ENCODE peak calls at places on chromosomes 16 and 17, in four cellular contexts. One of them, this sample, is unnamed. For H3K27me3, the result is how much of the 10 kb centered on the place peaks cover.

GRCh38 chr16:55955845-55956244 is 80.7 kb upstream of the CES5A start:
- DNase-seq in right lobe of liver: no peak
- DNase-seq in cardiac muscle cell: peak
- DNase-seq in body of pancreas: peak
- DNase-seq in this sample: no peak

GRCh38 chr17:32265192-32265895 is at the start of gene RHBDL3:
- DNase-seq in right lobe of liver: peak
- DNase-seq in cardiac muscle cell: no peak
- DNase-seq in body of pancreas: no peak
- DNase-seq in this sample: peak

GRCh38 chr16:80122155-80122554 is 418.6 kb upstream of the DYNLRB2 start:
- DNase-seq in cardiac muscle cell: peak
- DNase-seq in body of pancreas: no peak
- DNase-seq in right lobe of liver: no peak
- DNase-seq in this sample: peak

GRCh38 chr16:86833136-86833535 is 254.8 kb downstream of the FOXL1 start:
- DNase-seq in right lobe of liver: no peak
- DNase-seq in body of pancreas: no peak
- DNase-seq in cardiac muscle cell: peak
- DNase-seq in this sample: no peak

GRCh38 chr16:73753931-73754330 is 542.7 kb upstream of the PSMD7 start:
- DNase-seq in body of pancreas: no peak
- DNase-seq in right lobe of liver: no peak
- DNase-seq in cardiac muscle cell: peak
- DNase-seq in this sample: no peak

GRCh38 chr17:44557653-44558285 is 485 bp downstream of the FZD2 start:
- DNase-seq in cardiac muscle cell: peak
- DNase-seq in body of pancreas: peak
- DNase-seq in right lobe of liver: peak
- DNase-seq in this sample: peak

GRCh38 chr17:73342057-73342522 is 30.3 kb upstream of the CDC42EP4 start:
- DNase-seq in right lobe of liver: no peak
- DNase-seq in cardiac muscle cell: peak
- DNase-seq in body of pancreas: peak
- DNase-seq in this sample: peak

GRCh38 chr17:8825802-8826201 is 26.6 kb upstream of the MFSD6L start:
- DNase-seq in cardiac muscle cell: no peak
- DNase-seq in right lobe of liver: no peak
- DNase-seq in body of pancreas: no peak
- DNase-seq in this sample: no peak

GRCh38 chr16:88821168-88821850 is 9.6 kb upstream of the APRT start:
- DNase-seq in body of pancreas: no peak
- DNase-seq in right lobe of liver: no peak
- DNase-seq in cardiac muscle cell: no peak
- DNase-seq in this sample: no peak

GRCh38 chr16:22641030-22641671 is 130.5 kb downstream of the NPIPB5 start:
- DNase-seq in body of pancreas: no peak
- DNase-seq in cardiac muscle cell: peak
- DNase-seq in right lobe of liver: no peak
- DNase-seq in this sample: no peak

GRCh38 chr17:4157618-4158333 is 14.8 kb downstream of the CYB5D2 start:
- DNase-seq in cardiac muscle cell: no peak
- DNase-seq in body of pancreas: no peak
- DNase-seq in right lobe of liver: no peak
- DNase-seq in this sample: no peak

GRCh38 chr17:34750004-34750403 is 170.6 kb downstream of the TMEM132E start:
- DNase-seq in body of pancreas: no peak
- DNase-seq in right lobe of liver: no peak
- DNase-seq in cardiac muscle cell: no peak
- DNase-seq in this sample: no peak

GRCh38 chr17:57622886-57623433 is 122.1 kb downstream of the CCDC182 start:
- DNase-seq in cardiac muscle cell: peak
- DNase-seq in body of pancreas: no peak
- DNase-seq in right lobe of liver: no peak
- DNase-seq in this sample: no peak

GRCh38 chr16:57279780-57280638 is 4.5 kb downstream of the PLLP start:
- DNase-seq in cardiac muscle cell: no peak
- DNase-seq in right lobe of liver: no peak
- DNase-seq in body of pancreas: no peak
- DNase-seq in this sample: no peak

GRCh38 chr17:151004-151403 is 13.6 kb downstream of the SCGB1C2 start:
- DNase-seq in cardiac muscle cell: no peak
- DNase-seq in body of pancreas: no peak
- DNase-seq in right lobe of liver: peak
- DNase-seq in this sample: no peak

GRCh38 chr17:66904760-66905637 is 59.5 kb upstream of the CACNG4 start:
- DNase-seq in cardiac muscle cell: peak
- DNase-seq in right lobe of liver: peak
- DNase-seq in body of pancreas: peak
- DNase-seq in this sample: peak

GRCh38 chr17:30232822-30233427 is 2.6 kb downstream of the SLC6A4 start:
- DNase-seq in right lobe of liver: no peak
- DNase-seq in cardiac muscle cell: no peak
- DNase-seq in body of pancreas: no peak
- DNase-seq in this sample: no peak
- H3K27me3 ChIP-seq in right lobe of liver: under half
- H3K27me3 ChIP-seq in cardiac muscle cell: half or more
- H3K27me3 ChIP-seq in body of pancreas: under half
- H3K27me3 ChIP-seq in this sample: under half

GRCh38 chr16:47676628-47677177 is 215.6 kb downstream of the PHKB start:
- DNase-seq in body of pancreas: no peak
- DNase-seq in right lobe of liver: no peak
- DNase-seq in cardiac muscle cell: no peak
- DNase-seq in this sample: no peak
- H3K4me3 ChIP-seq in body of pancreas: no peak
- H3K4me3 ChIP-seq in right lobe of liver: no peak
- H3K4me3 ChIP-seq in cardiac muscle cell: no peak
- H3K4me3 ChIP-seq in this sample: no peak

GRCh38 chr17:46060461-46060860 is 61.4 kb downstream of the STH start:
- DNase-seq in cardiac muscle cell: no peak
- DNase-seq in body of pancreas: no peak
- DNase-seq in right lobe of liver: no peak
- DNase-seq in this sample: no peak

GRCh38 chr17:46059457-46059856 is 60.4 kb downstream of the STH start:
- DNase-seq in cardiac muscle cell: no peak
- DNase-seq in body of pancreas: no peak
- DNase-seq in right lobe of liver: no peak
- DNase-seq in this sample: no peak

GRCh38 chr17:46053911-46054534 is 55.0 kb downstream of the STH start:
- DNase-seq in body of pancreas: no peak
- DNase-seq in cardiac muscle cell: no peak
- DNase-seq in right lobe of liver: no peak
- DNase-seq in this sample: no peak

GRCh38 chr17:46057366-46057765 is 58.3 kb downstream of the STH start:
- DNase-seq in cardiac muscle cell: peak
- DNase-seq in right lobe of liver: no peak
- DNase-seq in body of pancreas: no peak
- DNase-seq in this sample: no peak

DNA sequence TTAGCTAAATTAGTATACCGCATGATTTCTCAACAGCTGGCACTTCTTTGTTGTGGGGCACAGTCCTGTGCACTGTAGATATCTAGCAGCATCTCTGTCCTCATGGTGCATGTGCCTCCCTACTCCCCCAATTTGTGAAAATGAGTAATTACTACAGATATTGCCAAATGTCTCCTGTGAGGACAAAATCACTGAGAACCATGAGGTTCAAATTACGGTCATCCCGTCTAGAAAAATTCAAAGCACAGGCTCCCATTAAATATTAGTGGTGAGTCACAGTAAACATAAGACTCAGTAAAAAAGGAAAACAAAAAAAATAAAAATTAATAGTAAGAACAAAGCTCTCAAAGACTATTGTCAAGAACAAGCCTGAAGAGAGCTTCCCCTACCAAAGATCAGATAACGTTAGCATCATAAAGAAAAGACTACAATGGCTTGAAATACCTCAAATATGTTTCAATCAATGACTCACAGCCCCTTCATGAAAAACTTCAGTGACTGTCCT is 57.8 kb downstream of the STH start:
- DNase-seq in cardiac muscle cell: peak
- DNase-seq in right lobe of liver: no peak
- DNase-seq in body of pancreas: no peak
- DNase-seq in this sample: no peak
- H3K27ac ChIP-seq in cardiac muscle cell: no peak
- H3K27ac ChIP-seq in right lobe of liver: no peak
- H3K27ac ChIP-seq in body of pancreas: peak
- H3K27ac ChIP-seq in this sample: peak

GRCh38 chr16:84020353-84020752 is 22.2 kb downstream of the SLC38A8 start:
- DNase-seq in cardiac muscle cell: no peak
- DNase-seq in body of pancreas: no peak
- DNase-seq in right lobe of liver: no peak
- DNase-seq in this sample: no peak
- H3K27me3 ChIP-seq in cardiac muscle cell: under half
- H3K27me3 ChIP-seq in body of pancreas: under half
- H3K27me3 ChIP-seq in right lobe of liver: under half
- H3K27me3 ChIP-seq in this sample: under half

GRCh38 chr17:29180788-29181160 is 576 bp upstream of the MYO18A start:
- DNase-seq in body of pancreas: no peak
- DNase-seq in right lobe of liver: no peak
- DNase-seq in cardiac muscle cell: no peak
- DNase-seq in this sample: no peak
- H3K4me3 ChIP-seq in body of pancreas: no peak
- H3K4me3 ChIP-seq in right lobe of liver: peak
- H3K4me3 ChIP-seq in cardiac muscle cell: peak
- H3K4me3 ChIP-seq in this sample: peak

DNA sequence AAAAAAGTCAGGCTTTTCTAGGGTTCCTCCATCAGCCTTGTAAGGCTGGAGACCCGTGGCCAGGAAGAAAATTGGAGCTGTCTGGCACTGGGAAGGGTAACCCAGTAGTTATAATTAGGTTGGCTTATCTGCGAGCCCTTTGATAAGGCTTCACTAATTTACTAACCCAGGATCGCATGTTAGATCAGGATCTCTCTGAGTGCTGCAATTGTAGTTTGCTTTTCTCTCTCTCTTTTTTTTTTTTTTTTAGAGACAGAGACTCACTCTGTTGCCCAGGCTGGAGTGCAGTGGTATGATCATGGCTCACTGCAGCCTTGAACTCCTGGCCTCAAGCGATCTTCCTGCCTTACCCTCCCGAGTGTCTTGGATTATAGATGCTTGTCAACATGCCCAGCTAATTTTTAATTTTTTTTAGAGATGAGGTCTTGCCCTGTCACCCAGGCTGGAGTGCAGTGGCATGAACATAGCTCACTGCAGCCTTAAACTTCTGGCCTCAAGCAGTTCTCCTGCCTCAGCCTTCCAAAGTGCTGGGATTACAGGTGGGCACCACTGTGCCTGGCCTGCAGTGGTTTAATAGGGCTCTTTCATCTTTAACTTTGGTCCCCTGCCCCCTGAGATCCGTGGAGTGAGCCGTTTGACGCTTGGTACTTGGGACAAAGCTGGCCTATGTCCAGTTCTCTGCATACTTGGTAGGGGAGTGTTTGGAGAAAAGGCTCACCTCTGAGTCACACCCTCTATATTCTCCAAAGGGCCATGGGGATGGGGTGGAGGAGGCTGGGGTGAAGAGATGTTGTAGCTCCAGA is 17.2 kb downstream of the ABCC1 start:
- DNase-seq in body of pancreas: no peak
- DNase-seq in cardiac muscle cell: peak
- DNase-seq in right lobe of liver: no peak
- DNase-seq in this sample: no peak
- H3K27ac ChIP-seq in body of pancreas: no peak
- H3K27ac ChIP-seq in cardiac muscle cell: no peak
- H3K27ac ChIP-seq in right lobe of liver: no peak
- H3K27ac ChIP-seq in this sample: no peak

GRCh38 chr16:54620197-54620596 is 310.5 kb upstream of the IRX5 start:
- DNase-seq in cardiac muscle cell: no peak
- DNase-seq in right lobe of liver: no peak
- DNase-seq in body of pancreas: no peak
- DNase-seq in this sample: no peak
- H3K27me3 ChIP-seq in cardiac muscle cell: under half
- H3K27me3 ChIP-seq in right lobe of liver: under half
- H3K27me3 ChIP-seq in body of pancreas: under half
- H3K27me3 ChIP-seq in this sample: under half

GRCh38 chr17:83099086-83099540 is 19.7 kb downstream of the METRNL start:
- DNase-seq in right lobe of liver: no peak
- DNase-seq in body of pancreas: no peak
- DNase-seq in cardiac muscle cell: no peak
- DNase-seq in this sample: no peak
- H3K4me3 ChIP-seq in right lobe of liver: no peak
- H3K4me3 ChIP-seq in body of pancreas: no peak
- H3K4me3 ChIP-seq in cardiac muscle cell: no peak
- H3K4me3 ChIP-seq in this sample: no peak

GRCh38 chr16:15973997-15974396 is 24.6 kb downstream of the ABCC1 start:
- DNase-seq in right lobe of liver: no peak
- DNase-seq in body of pancreas: no peak
- DNase-seq in cardiac muscle cell: no peak
- DNase-seq in this sample: no peak
- H3K27ac ChIP-seq in right lobe of liver: no peak
- H3K27ac ChIP-seq in body of pancreas: no peak
- H3K27ac ChIP-seq in cardiac muscle cell: no peak
- H3K27ac ChIP-seq in this sample: peak

GRCh38 chr17:38585056-38585804 is 20.5 kb downstream of the SRCIN1 start:
- DNase-seq in right lobe of liver: no peak
- DNase-seq in cardiac muscle cell: no peak
- DNase-seq in body of pancreas: no peak
- DNase-seq in this sample: no peak
- H3K27me3 ChIP-seq in right lobe of liver: under half
- H3K27me3 ChIP-seq in cardiac muscle cell: under half
- H3K27me3 ChIP-seq in body of pancreas: under half
- H3K27me3 ChIP-seq in this sample: under half